ENCODE peak calls at places on chromosomes 2 and 18, in seven cellular contexts. R, S, E, F, C, W and G are unnamed samples.

GRCh38 chr2:96407041-96407918 is 71.7 kb downstream of the NCAPH start:
- DNase-seq in R (peak), S (peak), E (peak), F (peak), C (peak), W (peak), G (peak)

GRCh38 chr2:4354678-4355077 is 651.3 kb downstream of the DCDC2C start:
- DNase-seq in R (no peak), S (peak), E (peak), F (no peak), C (no peak), W (no peak), G (peak)

GRCh38 chr2:175431054-175431780 is 249.7 kb upstream of the ATP5MC3 start:
- DNase-seq in R (no peak), S (no peak), E (no peak), F (no peak), C (no peak), W (no peak), G (no peak)

GRCh38 chr2:226898925-226899324 is 63.1 kb downstream of the RHBDD1 start:
- DNase-seq in R (no peak), S (no peak), E (no peak), F (no peak), C (no peak), W (no peak), G (no peak)

GRCh38 chr2:238369516-238370481 is 49.5 kb downstream of the TRAF3IP1 start:
- DNase-seq in R (no peak), S (no peak), E (no peak), F (no peak), C (no peak), W (no peak), G (peak)

GRCh38 chr18:77106331-77106730 is 26.3 kb downstream of the MBP start:
- DNase-seq in R (no peak), S (no peak), E (peak), F (no peak), C (no peak), W (no peak), G (no peak)

GRCh38 chr2:218012306-218012705 is 9.5 kb upstream of the TNS1 start:
- DNase-seq in R (no peak), S (no peak), E (no peak), F (no peak), C (no peak), W (no peak), G (no peak)

GRCh38 chr2:53373126-53373525 is 394.5 kb upstream of the CHAC2 start:
- DNase-seq in R (no peak), S (no peak), E (no peak), F (no peak), C (no peak), W (no peak), G (no peak)

GRCh38 chr18:36594621-36595020 is 234.2 kb downstream of the TPGS2 start:
- DNase-seq in R (no peak), S (no peak), E (no peak), F (no peak), C (no peak), W (no peak), G (no peak)

GRCh38 chr18:5630766-5631413 is 87.1 kb upstream of the EPB41L3 start:
- DNase-seq in R (no peak), S (no peak), E (no peak), F (peak), C (no peak), W (no peak), G (no peak)

GRCh38 chr2:54522624-54523281 is 66.6 kb downstream of the SPTBN1 start:
- DNase-seq in R (no peak), S (peak), E (peak), F (peak), C (peak), W (peak), G (peak)

GRCh38 chr2:173187911-173188788 is 112.5 kb downstream of the MAP3K20 start:
- DNase-seq in R (no peak), S (no peak), E (no peak), F (peak), C (no peak), W (peak), G (no peak)

GRCh38 chr2:45452866-45453265 is 158.2 kb downstream of the SRBD1 start:
- DNase-seq in R (peak), S (no peak), E (no peak), F (peak), C (no peak), W (peak), G (no peak)

GRCh38 chr18:67783215-67783946 is 266.9 kb upstream of the DSEL start:
- DNase-seq in R (no peak), S (no peak), E (no peak), F (peak), C (no peak), W (peak), G (no peak)

GRCh38 chr2:37168217-37168981 is 11.6 kb upstream of the EIF2AK2 start:
- DNase-seq in R (no peak), S (peak), E (peak), F (peak), C (peak), W (peak), G (peak)

GRCh38 chr18:45416168-45416567 is 199.1 kb upstream of the SLC14A2 start:
- DNase-seq in R (no peak), S (no peak), E (no peak), F (no peak), C (peak), W (peak), G (no peak)

GRCh38 chr2:139177041-139177440 is 396.9 kb upstream of the NXPH2 start:
- DNase-seq in R (no peak), S (no peak), E (no peak), F (no peak), C (no peak), W (no peak), G (no peak)

GRCh38 chr18:56421641-56422040 is 216.8 kb downstream of the TXNL1 start:
- DNase-seq in R (no peak), S (no peak), E (no peak), F (no peak), C (no peak), W (no peak), G (no peak)

GRCh38 chr18:3329471-3329870 is 67.5 kb downstream of the MYL12B start:
- DNase-seq in R (no peak), S (no peak), E (no peak), F (no peak), C (no peak), W (no peak), G (no peak)

GRCh38 chr2:238326801-238327365 is 6.6 kb downstream of the TRAF3IP1 start:
- DNase-seq in R (no peak), S (no peak), E (no peak), F (no peak), C (no peak), W (no peak), G (no peak)

GRCh38 chr2:102736174-102736606 is 25.6 kb upstream of the TMEM182 start:
- DNase-seq in R (no peak), S (peak), E (no peak), F (peak), C (peak), W (peak), G (peak)

GRCh38 chr18:41870817-41871216 is 84.2 kb upstream of the PIK3C3 start:
- DNase-seq in R (no peak), S (no peak), E (no peak), F (no peak), C (no peak), W (no peak), G (no peak)

GRCh38 chr2:238389985-238390682 is 36.6 kb upstream of the ASB1 start:
- DNase-seq in R (no peak), S (no peak), E (no peak), F (peak), C (no peak), W (no peak), G (no peak)

GRCh38 chr2:135882415-135882814 is 6.2 kb upstream of the MCM6 start:
- DNase-seq in R (no peak), S (no peak), E (no peak), F (no peak), C (no peak), W (no peak), G (peak)

GRCh38 chr2:168639501-168639900 is 162.9 kb upstream of the NOSTRIN start:
- DNase-seq in R (peak), S (peak), E (no peak), F (peak), C (peak), W (peak), G (no peak)

GRCh38 chr2:176710657-176711197 is 441.5 kb downstream of the MTX2 start:
- DNase-seq in R (no peak), S (no peak), E (no peak), F (no peak), C (no peak), W (peak), G (peak)

GRCh38 chr2:236512267-236512666 is 57.4 kb upstream of the ACKR3 start:
- DNase-seq in R (no peak), S (no peak), E (no peak), F (no peak), C (no peak), W (no peak), G (no peak)

GRCh38 chr2:55954306-55955035 is 30.9 kb upstream of the EFEMP1 start:
- DNase-seq in R (peak), S (no peak), E (no peak), F (peak), C (no peak), W (peak), G (no peak)

GRCh38 chr2:207434288-207434687 is 95.5 kb upstream of the CREB1 start:
- DNase-seq in R (no peak), S (no peak), E (no peak), F (no peak), C (no peak), W (no peak), G (no peak)

GRCh38 chr2:189521686-189522434 is 58.7 kb downstream of the SLC40A1 start:
- DNase-seq in R (peak), S (no peak), E (no peak), F (peak), C (no peak), W (no peak), G (no peak)

GRCh38 chr2:117536139-117536538 is 278.4 kb upstream of the DDX18 start:
- DNase-seq in R (no peak), S (peak), E (no peak), F (no peak), C (no peak), W (no peak), G (no peak)

GRCh38 chr2:134232868-134233732 is 20.8 kb upstream of the MGAT5 start:
- DNase-seq in R (no peak), S (no peak), E (peak), F (no peak), C (no peak), W (peak), G (no peak)

GRCh38 chr2:239167766-239168444 is 232.9 kb downstream of the HDAC4 start:
- DNase-seq in R (no peak), S (no peak), E (no peak), F (no peak), C (no peak), W (no peak), G (no peak)

GRCh38 chr2:170930132-170931109 is 1.4 kb downstream of the GORASP2 start:
- DNase-seq in R (no peak), S (no peak), E (peak), F (peak), C (peak), W (peak), G (peak)

GRCh38 chr2:150729495-150729955 is 242.1 kb upstream of the RND3 start:
- DNase-seq in R (no peak), S (no peak), E (no peak), F (no peak), C (no peak), W (no peak), G (no peak)

DNA sequence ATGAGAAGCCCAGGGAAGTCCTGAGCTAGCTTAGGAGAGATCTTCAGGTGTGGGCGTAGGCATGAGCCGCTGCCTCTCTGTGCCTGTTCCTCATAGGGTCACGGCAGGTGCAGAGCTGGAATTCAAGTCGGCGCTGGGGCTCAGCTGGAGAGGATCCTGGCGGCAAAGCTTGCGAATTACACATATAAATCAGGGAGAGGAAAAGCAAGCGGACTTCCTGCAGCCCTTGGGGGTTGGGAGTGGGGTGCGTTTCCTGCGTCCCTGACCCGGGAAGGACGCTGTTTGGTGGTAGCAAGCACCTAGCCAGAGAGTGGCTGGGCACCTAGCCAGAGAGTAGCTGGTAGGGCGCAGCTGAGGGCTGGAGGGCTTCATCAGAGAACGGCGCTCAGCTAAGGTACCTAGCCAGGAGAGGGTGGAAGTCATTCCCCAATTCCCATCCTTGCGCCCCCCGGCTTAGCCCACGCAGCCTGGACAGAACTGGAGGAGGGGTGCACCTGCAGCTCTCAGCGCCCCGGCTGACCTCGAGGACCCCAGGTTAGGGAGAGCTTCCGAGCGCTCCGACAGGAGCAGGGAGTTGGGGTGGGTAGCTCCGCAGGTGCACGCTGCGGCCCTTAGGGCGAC is 459 bp upstream of the EFR3B start:
- DNase-seq in R (no peak), S (peak), E (peak), F (peak), C (peak), W (peak), G (peak)
- TF ChIP-seq CTCF in R (peak), S (no peak), E (peak), F (peak), C (no peak), W (peak), G (peak)

DNA sequence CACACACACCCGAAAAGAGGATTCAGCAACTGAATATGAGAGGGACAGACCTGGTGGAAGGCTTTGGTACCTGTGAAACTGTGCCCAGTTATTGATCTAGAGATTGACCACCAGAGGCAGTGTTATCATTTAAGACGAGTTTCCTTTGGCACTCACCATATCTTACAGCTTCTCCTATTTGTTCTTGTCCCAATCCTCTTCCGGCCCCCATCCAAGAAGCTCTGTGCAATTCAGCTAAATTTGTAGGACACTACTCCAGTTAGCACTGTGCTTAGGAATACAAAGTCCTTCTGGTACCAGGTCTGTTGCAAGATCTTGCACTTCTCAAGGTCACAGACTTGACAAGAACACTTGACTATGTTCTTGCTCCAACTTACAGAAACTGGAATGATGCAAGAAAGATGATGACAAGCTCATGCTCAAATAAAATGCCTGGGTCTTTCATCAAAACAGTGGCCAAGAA is 177.7 kb downstream of the TMEM247 start:
- DNase-seq in R (no peak), S (no peak), E (no peak), F (peak), C (peak), W (no peak), G (no peak)
- TF ChIP-seq CTCF in R (peak), S (no peak), E (peak), F (peak), C (peak), W (peak), G (peak)

DNA sequence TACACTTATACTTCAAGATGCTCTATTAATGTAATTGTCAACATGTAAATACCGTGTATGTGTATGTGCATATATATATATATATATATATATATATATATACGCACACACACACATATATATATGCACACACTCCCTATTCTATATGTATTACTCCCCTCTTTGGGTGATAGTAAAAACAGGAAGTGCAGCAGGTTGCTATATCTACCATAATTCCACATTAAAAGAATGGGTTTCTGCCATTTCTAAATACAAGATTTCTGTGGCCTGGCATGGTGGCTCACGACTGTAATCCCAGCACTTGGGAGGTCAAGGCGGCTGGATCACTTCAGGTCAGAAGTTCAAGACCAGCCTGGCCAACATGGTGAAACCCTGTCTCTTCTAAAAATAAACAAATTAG is 77.0 kb downstream of the OTX1 start:
- DNase-seq in R (no peak), S (no peak), E (no peak), F (no peak), C (no peak), W (no peak), G (no peak)
- TF ChIP-seq CTCF in R (no peak), S (no peak), E (no peak), F (no peak), C (no peak), W (no peak), G (no peak)

DNA sequence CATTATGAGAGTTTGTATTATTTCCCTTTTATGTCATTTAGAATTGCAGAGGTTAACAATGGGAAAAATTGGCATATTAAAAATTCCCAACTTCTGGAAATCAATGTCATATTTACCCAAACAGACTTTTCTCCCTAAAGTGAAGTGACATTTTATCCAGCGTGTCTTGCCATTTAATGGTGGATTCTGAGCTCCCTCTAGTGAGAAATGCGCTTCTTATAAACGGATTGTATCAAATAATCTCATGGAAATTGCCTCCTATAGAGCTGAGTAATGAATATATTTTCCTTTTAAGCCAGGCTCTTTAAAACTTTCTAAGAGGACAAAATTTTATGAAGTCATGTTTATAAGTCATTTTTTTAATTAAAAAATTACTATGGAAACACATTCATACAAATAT is 5.7 kb upstream of the GCFC2 start:
- DNase-seq in R (no peak), S (no peak), E (no peak), F (peak), C (no peak), W (no peak), G (no peak)
- TF ChIP-seq CTCF in R (no peak), S (no peak), E (peak), F (peak), C (no peak), W (no peak), G (no peak)

DNA sequence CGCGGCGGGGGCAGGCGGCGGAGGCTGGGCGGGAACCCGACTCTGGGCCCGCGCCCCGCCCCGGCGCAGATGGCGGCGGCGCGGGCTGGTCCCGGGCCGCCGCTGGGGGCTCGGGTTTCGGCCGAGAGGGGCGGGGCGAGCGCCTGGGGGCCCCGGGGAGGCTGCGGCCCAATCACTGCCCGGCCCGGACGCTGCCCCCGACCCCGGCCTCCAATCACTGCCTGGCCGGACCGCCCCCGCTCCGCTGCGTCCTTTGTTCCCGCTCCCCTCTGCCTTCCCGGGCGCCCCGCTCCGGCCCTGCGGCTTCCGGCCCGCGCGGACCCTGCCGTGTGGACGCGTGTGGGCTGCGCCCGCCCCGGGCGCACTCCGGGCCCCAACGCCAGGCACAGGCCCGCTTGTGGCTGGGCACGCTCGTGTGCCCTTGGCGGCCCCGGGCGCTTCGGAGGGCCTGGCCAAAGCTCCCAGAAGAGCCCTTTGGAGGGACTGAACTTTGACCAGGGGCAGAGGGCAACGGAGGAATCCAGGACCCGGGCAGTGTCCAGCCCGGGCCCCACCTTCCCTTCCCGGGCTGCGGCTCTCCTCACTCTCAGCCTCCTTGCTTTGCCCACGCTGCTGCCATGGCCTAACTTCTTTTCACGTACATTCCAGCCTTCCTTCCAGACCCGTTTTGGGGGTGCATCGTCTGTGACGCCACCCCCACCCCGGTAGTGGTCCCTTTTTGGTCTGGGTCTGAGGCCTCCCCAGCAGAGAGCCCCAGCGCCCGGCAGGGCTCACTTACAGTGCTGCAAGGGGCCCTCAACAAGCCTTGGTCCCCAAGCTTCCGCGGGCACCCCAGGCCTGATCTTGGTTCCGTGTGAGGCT is 27.1 kb upstream of the PTMA start:
- DNase-seq in R (peak), S (peak), E (no peak), F (peak), C (peak), W (peak), G (peak)
- TF ChIP-seq CTCF in R (no peak), S (no peak), E (no peak), F (no peak), C (no peak), W (no peak), G (no peak)

DNA sequence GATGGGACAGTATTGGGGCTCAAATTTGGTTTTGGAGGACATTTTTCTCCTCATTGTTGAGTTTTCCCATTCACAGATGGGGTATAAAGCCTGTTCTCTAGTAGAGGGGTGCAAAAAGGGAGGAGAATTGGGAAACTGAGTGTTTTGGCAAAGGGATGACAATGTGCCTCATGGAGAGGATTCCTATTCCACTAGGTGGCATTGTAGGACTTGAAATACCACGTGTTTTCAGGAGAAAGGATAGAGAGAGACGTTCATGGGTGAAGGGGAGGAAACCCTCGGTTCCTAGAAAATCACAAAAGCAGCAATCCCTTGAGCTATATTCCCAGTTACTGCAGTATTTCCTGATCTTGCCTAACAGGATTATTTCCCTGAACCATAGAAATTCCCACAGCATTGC is 113.7 kb upstream of the SRD5A2 start:
- DNase-seq in R (no peak), S (no peak), E (no peak), F (peak), C (no peak), W (no peak), G (no peak)
- TF ChIP-seq CTCF in R (peak), S (no peak), E (peak), F (no peak), C (no peak), W (no peak), G (peak)

GRCh38 chr2:70748002-70748779 is 19.8 kb downstream of the ADD2 start:
- DNase-seq in R (no peak), S (no peak), E (no peak), F (no peak), C (no peak), W (no peak), G (no peak)
- TF ChIP-seq CTCF in R (no peak), S (no peak), E (no peak), F (no peak), C (no peak), W (no peak), G (peak)